ENCODE peak calls at places on chromosomes 12 and 14, in six cellular contexts. O is K562, Q is HCT116, G is HepG2, I is GM12878, Y is H1. B is an unnamed sample.
A peak's percentile ranks its signal among the peaks of the same experiment; 100 is the strongest.

GRCh38 chr12:32305163-32305562 is 94.2 kb upstream of the FGD4 start:
- DNase-seq in O (no peak), Q (peak; percentile 21), G (peak; percentile 10), I (no peak), Y (no peak), B (no peak)

GRCh38 chr14:46951103-46951502 is 299.5 kb upstream of the RPL10L start:
- DNase-seq in O (no peak), Q (no peak), G (no peak), I (no peak), Y (no peak), B (no peak)

GRCh38 chr12:94140556-94140955 is 7.8 kb upstream of the PLXNC1 start:
- DNase-seq in O (peak; percentile 35), Q (peak; percentile 19), G (peak; percentile 32), I (no peak), Y (peak; percentile 71), B (no peak)

GRCh38 chr12:19428261-19428660 is 11.0 kb upstream of the AEBP2 start:
- DNase-seq in O (no peak), Q (no peak), G (no peak), I (no peak), Y (no peak), B (no peak)

GRCh38 chr12:53217930-53218307 is 10.9 kb upstream of the ITGB7 start:
- DNase-seq in O (no peak), Q (no peak), G (no peak), I (no peak), Y (no peak), B (no peak)

GRCh38 chr12:101740980-101741379 is 1.7 kb upstream of the SYCP3 start:
- DNase-seq in O (no peak), Q (no peak), G (no peak), I (no peak), Y (no peak), B (no peak)

GRCh38 chr12:95169368-95169767 is 47.9 kb downstream of the FGD6 start:
- DNase-seq in O (peak; percentile 32), Q (peak; percentile 62), G (peak; percentile 80), I (no peak), Y (no peak), B (no peak)

GRCh38 chr12:45831590-45831989 is 102.1 kb downstream of the ARID2 start:
- DNase-seq in O (no peak), Q (no peak), G (no peak), I (no peak), Y (no peak), B (no peak)

GRCh38 chr14:103847954-103848719 is 762 bp upstream of the PPP1R13B start:
- DNase-seq in O (peak; percentile 66), Q (no peak), G (peak; percentile 40), I (no peak), Y (peak; percentile 83), B (no peak)

GRCh38 chr12:2382391-2383155 is 329.8 kb downstream of the CACNA1C start:
- DNase-seq in O (no peak), Q (no peak), G (no peak), I (no peak), Y (no peak), B (no peak)

GRCh38 chr12:12890815-12891645 is at the start of gene GPRC5A:
- DNase-seq in O (peak; percentile 58), Q (peak; percentile 96), G (peak; percentile 30), I (no peak), Y (peak; percentile 75), B (peak; percentile 83)

DNA sequence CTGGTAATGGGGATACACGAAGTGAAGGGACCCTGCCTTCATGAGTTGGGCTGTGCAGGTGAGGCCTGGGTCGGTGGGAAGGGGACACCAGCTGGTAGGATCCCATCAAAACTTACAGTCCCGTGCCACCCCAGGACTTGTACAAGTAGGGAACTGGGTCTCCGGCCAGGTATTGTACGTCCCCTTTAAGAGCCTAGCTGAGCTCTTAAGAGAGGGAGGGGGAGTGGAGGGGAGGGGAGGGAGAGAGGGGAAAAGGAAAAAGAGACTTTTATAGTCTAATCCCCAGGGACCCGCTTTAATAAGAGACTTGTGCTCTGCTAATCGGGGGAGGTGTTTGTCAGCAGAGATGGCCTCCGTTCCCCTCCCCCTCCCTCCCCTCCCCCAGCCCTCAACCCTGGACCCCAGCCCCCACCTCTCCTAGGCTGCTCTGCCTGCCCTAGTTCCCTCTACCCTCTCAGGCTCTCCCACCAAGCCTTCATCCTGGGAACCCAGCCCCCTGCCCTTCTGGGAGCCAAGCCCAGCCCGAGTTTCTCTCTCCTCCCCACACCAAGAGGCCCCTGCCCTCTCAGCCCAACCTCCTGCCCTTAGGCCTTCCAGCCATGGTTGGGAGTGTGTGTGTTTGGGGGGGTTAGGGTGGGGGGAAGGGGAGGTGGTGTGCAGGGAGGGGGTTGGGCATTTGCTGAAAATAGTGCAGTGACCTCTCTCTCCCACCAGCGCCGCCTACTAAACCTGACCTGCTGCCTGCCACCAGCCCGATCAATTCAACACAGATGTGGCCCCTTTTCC is 2.6 kb downstream of the GDF11 start:
- DNase-seq in O (peak; percentile 53), Q (no peak), G (peak; percentile 36), I (no peak), Y (peak; percentile 77), B (peak; percentile 96)
- H3K9ac ChIP-seq in O (peak overlapping the region; percentile 44), Q (no peak overlapping the region), G (no peak overlapping the region), I (no peak overlapping the region), Y (no peak overlapping the region), B (peak overlapping the region; percentile 98)

GRCh38 chr12:47078733-47079364 is 572 bp upstream of the PCED1B start:
- DNase-seq in O (no peak), Q (no peak), G (no peak), I (no peak), Y (no peak), B (no peak)
- TF ChIP-seq ZNF274 in O (no peak), Q (no peak), G (no peak), I (no peak), Y (no peak), B (no peak)

GRCh38 chr12:9881988-9882387 is 699 bp downstream of the KLRF2 start:
- DNase-seq in O (no peak), Q (no peak), G (no peak), I (no peak), Y (no peak), B (no peak)

GRCh38 chr12:9880532-9880931 is 757 bp upstream of the KLRF2 start:
- DNase-seq in O (no peak), Q (no peak), G (no peak), I (no peak), Y (no peak), B (peak; percentile 63)

GRCh38 chr12:9888665-9889273 is 7.5 kb downstream of the KLRF2 start:
- DNase-seq in O (no peak), Q (no peak), G (no peak), I (no peak), Y (no peak), B (no peak)

GRCh38 chr12:9881246-9881645 is at the start of gene KLRF2:
- DNase-seq in O (no peak), Q (no peak), G (no peak), I (no peak), Y (no peak), B (no peak)

DNA sequence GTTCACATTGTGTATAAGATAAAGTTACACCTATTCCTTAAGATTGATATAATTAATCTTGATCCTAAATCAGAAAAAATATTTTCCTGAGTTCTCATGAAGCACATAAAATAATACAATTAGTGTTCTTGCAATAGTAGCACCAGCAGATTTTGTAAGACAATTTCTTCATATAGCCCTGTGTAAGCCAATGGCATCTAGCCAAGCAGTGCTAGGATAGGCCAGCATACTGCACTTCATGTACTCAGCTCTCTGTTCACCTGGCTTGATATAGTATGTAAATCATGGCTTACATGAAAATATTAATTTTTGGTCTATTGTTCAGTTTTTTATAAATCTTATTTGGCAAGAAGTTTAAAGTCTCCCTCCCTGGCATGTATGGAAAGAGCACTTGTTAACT is 1.9 kb downstream of the KLRF2 start:
- DNase-seq in O (no peak), Q (no peak), G (no peak), I (no peak), Y (no peak), B (no peak)
- H3K9ac ChIP-seq in O (no peak overlapping the region), Q (no peak overlapping the region), G (no peak overlapping the region), I (no peak overlapping the region), Y (no peak overlapping the region), B (no peak overlapping the region)

GRCh38 chr14:54882521-54882920 is 20.1 kb downstream of the GCH1 start:
- DNase-seq in O (no peak), Q (no peak), G (no peak), I (no peak), Y (no peak), B (no peak)

GRCh38 chr14:54877015-54877702 is 25.5 kb downstream of the GCH1 start:
- DNase-seq in O (no peak), Q (no peak), G (no peak), I (no peak), Y (no peak), B (no peak)

GRCh38 chr14:54877703-54878021 is 25.0 kb downstream of the GCH1 start:
- DNase-seq in O (no peak), Q (no peak), G (no peak), I (no peak), Y (peak; percentile 55), B (no peak)

GRCh38 chr14:54881761-54882401 is 20.7 kb downstream of the GCH1 start:
- DNase-seq in O (no peak), Q (no peak), G (no peak), I (no peak), Y (no peak), B (no peak)

GRCh38 chr14:54881235-54881760 is 21.3 kb downstream of the GCH1 start:
- DNase-seq in O (no peak), Q (no peak), G (no peak), I (peak; percentile 87), Y (no peak), B (no peak)
- TF ChIP-seq ZNF274 in O (no peak), Q (no peak), G (no peak), I (no peak), Y (no peak), B (no peak)

GRCh38 chr12:124901003-124901402 is 13.4 kb downstream of the UBC start:
- DNase-seq in O (no peak), Q (no peak), G (no peak), I (no peak), Y (no peak), B (no peak)
- H3K9ac ChIP-seq in O (no peak overlapping the region), Q (no peak overlapping the region), G (no peak overlapping the region), I (no peak overlapping the region), Y (no peak overlapping the region), B (no peak overlapping the region)

GRCh38 chr12:56590237-56590830 is 39.8 kb downstream of the BAZ2A start:
- DNase-seq in O (peak; percentile 52), Q (no peak), G (peak; percentile 41), I (no peak), Y (no peak), B (no peak)
- TF ChIP-seq ZNF274 in O (no peak), Q (no peak), G (no peak), I (no peak), Y (no peak), B (no peak)

DNA sequence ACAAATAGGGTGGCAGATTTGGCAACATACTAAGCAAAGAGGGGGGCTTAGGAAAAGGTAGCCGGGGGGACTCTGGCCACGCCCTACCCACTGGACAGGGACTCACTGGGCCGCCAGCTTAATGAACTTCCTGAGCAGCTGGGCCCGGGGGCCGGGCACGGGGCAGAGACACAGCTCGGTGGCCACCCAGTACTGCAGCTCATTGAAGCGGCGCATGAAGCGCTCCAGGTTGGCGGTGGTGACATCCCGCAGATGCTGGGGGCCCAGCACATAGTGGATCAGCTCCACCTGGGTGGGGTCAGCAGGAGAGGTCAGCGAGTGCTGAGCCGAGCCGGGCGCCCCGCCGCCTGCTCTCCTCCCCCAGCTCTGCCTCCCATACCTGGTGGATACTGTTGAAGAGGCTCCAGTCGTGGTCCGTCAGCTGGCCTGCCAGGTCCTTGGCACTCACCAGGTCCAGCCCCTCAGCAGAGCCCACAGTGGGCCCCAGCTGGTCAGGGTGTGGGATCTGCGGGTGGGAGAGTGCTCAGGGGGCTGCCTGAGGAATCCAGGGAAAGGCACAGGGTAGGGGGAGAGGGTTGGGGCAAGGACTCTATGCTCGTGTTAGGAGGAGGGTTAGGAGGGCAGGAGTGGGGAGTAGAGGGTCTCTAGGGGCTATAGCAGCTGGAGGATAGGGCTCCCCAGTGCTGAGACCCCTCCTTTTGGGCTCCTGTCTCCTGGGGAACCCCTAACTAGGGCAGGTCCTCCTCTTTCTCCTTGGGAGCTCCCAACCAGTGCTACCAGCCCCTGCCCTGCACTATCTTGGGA is 15.4 kb upstream of the ENDOU start:
- DNase-seq in O (no peak), Q (no peak), G (peak; percentile 9), I (no peak), Y (no peak), B (no peak)
- H3K9ac ChIP-seq in O (no peak overlapping the region), Q (no peak overlapping the region), G (no peak overlapping the region), I (peak overlapping the region; percentile 7), Y (no peak overlapping the region), B (no peak overlapping the region)

B was measured in NT2/D1.